ENCODE peak calls at places on chromosomes 2 and 18, in five cellular contexts. N, K, E, X and L are unnamed samples.

GRCh38 chr2:237733677-237734300 is 64.8 kb upstream of the RBM44 start:
- DNase-seq in N (peak; percentile 21), E (no peak), K (no peak), X (no peak), L (no peak)

GRCh38 chr2:74497777-74498499 is 1.5 kb downstream of the LBX2 start:
- DNase-seq in E (no peak), X (no peak), N (no peak), K (no peak), L (no peak)

GRCh38 chr18:48607049-48607984 is 68.5 kb downstream of the CTIF start:
- DNase-seq in N (peak; percentile 94), X (no peak), K (peak; percentile 90), E (no peak), L (peak; percentile 94)

GRCh38 chr2:153071090-153071489 is 352.7 kb downstream of the ARL6IP6 start:
- DNase-seq in N (no peak), K (no peak), X (no peak), E (no peak), L (no peak)

GRCh38 chr18:26493021-26493420 is 55.3 kb downstream of the KCTD1 start:
- DNase-seq in E (no peak), N (no peak), X (no peak), K (peak; percentile 23), L (no peak)

GRCh38 chr2:42566837-42567251 is 1.6 kb upstream of the MTA3 start:
- DNase-seq in N (peak; percentile 27), E (peak; percentile 88), K (no peak), X (no peak), L (peak; percentile 16)

GRCh38 chr2:43057026-43057741 is 169.2 kb downstream of the ZFP36L2 start:
- DNase-seq in X (no peak), K (no peak), N (no peak), E (no peak), L (no peak)

GRCh38 chr2:74562126-74562775 is 7.7 kb downstream of the DOK1 start:
- DNase-seq in K (no peak), N (no peak), E (no peak), X (no peak), L (no peak)

GRCh38 chr2:240893363-240893828 is 2.6 kb downstream of the MAB21L4 start:
- DNase-seq in E (peak; percentile 26), N (peak; percentile 60), X (no peak), K (peak; percentile 36), L (no peak)

GRCh38 chr2:126656311-126657145 is 570 bp downstream of the GYPC start:
- DNase-seq in K (peak; percentile 31), N (peak; percentile 51), E (peak; percentile 52), X (no peak), L (peak; percentile 44)

GRCh38 chr2:86700705-86701104 is 19.4 kb upstream of the RMND5A start:
- DNase-seq in K (peak; percentile 4), N (peak; percentile 2), E (no peak), X (no peak), L (peak; percentile 8)

GRCh38 chr18:78238404-78239089 is 741.1 kb upstream of the SALL3 start:
- DNase-seq in E (no peak), N (peak; percentile 1), K (no peak), X (no peak), L (no peak)

GRCh38 chr18:27185025-27185763 is at the start of gene CHST9:
- DNase-seq in N (no peak), E (no peak), X (no peak), K (no peak), L (no peak)

GRCh38 chr2:181949047-181949446 is 36.6 kb upstream of the PPP1R1C start:
- DNase-seq in K (peak; percentile 37), N (peak; percentile 70), E (no peak), X (no peak), L (peak; percentile 11)

GRCh38 chr18:2070636-2071035 is 500.7 kb downstream of the METTL4 start:
- DNase-seq in K (no peak), X (no peak), E (no peak), N (no peak), L (no peak)

GRCh38 chr2:121634354-121635307 is 14.6 kb downstream of the CLASP1 start:
- DNase-seq in K (peak; percentile 66), X (peak; percentile 54), E (no peak), N (peak; percentile 59), L (no peak)

GRCh38 chr2:65885266-65885665 is 452.9 kb upstream of the SPRED2 start:
- DNase-seq in X (no peak), N (no peak), K (no peak), E (no peak), L (no peak)

GRCh38 chr2:144183744-144184143 is 336.2 kb downstream of the ZEB2 start:
- DNase-seq in N (peak; percentile 15), K (peak; percentile 85), X (no peak), E (peak; percentile 55), L (peak; percentile 34)

GRCh38 chr2:162090109-162090508 is 16.1 kb upstream of the DPP4 start:
- DNase-seq in N (peak; percentile 55), E (no peak), X (no peak), K (peak; percentile 71), L (no peak)

GRCh38 chr2:197079832-197080555 is 153.5 kb upstream of the PGAP1 start:
- DNase-seq in N (peak; percentile 78), E (no peak), K (peak; percentile 58), X (no peak), L (no peak)

GRCh38 chr2:144524190-144524957 is 4.5 kb upstream of the ZEB2 start:
- DNase-seq in N (peak; percentile 20), X (no peak), K (no peak), E (peak; percentile 65), L (no peak)

GRCh38 chr18:63322908-63323634 is 3.5 kb upstream of the BCL2 start:
- DNase-seq in K (peak; percentile 73), N (peak; percentile 56), E (peak; percentile 66), X (peak; percentile 32), L (peak; percentile 88)

GRCh38 chr2:143171817-143172216 is 42.6 kb downstream of the ARHGAP15 start:
- DNase-seq in N (peak; percentile 16), K (peak; percentile 16), E (no peak), X (no peak), L (peak; percentile 27)

GRCh38 chr2:144510206-144510991 is 9.5 kb downstream of the ZEB2 start:
- DNase-seq in E (no peak), N (peak; percentile 93), K (peak; percentile 89), X (no peak), L (peak; percentile 88)

GRCh38 chr2:26970244-26970927 is at the start of gene MAPRE3:
- DNase-seq in K (peak; percentile 57), N (peak; percentile 69), X (peak; percentile 39), E (peak; percentile 19), L (peak; percentile 77)

GRCh38 chr2:239186516-239186915 is 214.3 kb downstream of the HDAC4 start:
- DNase-seq in E (no peak), N (no peak), X (no peak), K (no peak), L (no peak)

GRCh38 chr18:23719634-23720201 is 30.5 kb downstream of the LAMA3 start:
- DNase-seq in E (no peak), N (peak; percentile 98), X (peak; percentile 68), K (peak; percentile 98), L (peak; percentile 88)

GRCh38 chr18:23689031-23689615 is at the start of gene LAMA3:
- DNase-seq in X (no peak), E (no peak), K (peak; percentile 11), N (peak; percentile 36), L (peak; percentile 18)

GRCh38 chr2:101736861-101737291 is 39.4 kb downstream of the MAP4K4 start:
- DNase-seq in N (peak; percentile 77), K (peak; percentile 80), X (no peak), E (no peak), L (peak; percentile 85)

GRCh38 chr2:218897394-218898108 is 16.9 kb downstream of the WNT10A start:
- DNase-seq in X (no peak), E (no peak), K (no peak), N (no peak), L (no peak)

GRCh38 chr18:77067315-77068061 is 65.1 kb downstream of the MBP start:
- DNase-seq in X (peak; percentile 90), N (peak; percentile 96), K (peak; percentile 96), E (no peak), L (peak; percentile 98)

GRCh38 chr2:191783416-191783815 is 63.5 kb downstream of the CAVIN2 start:
- DNase-seq in N (peak; percentile 20), E (peak; percentile 1), X (no peak), K (no peak), L (no peak)

GRCh38 chr2:213188971-213189899 is 37.8 kb upstream of the IKZF2 start:
- DNase-seq in K (peak; percentile 52), N (peak; percentile 54), X (no peak), E (no peak), L (peak; percentile 66)

GRCh38 chr18:54303408-54303807 is 34.1 kb downstream of the POLI start:
- DNase-seq in K (no peak), X (no peak), E (no peak), N (no peak), L (no peak)

GRCh38 chr2:161373939-161374338 is 42.2 kb upstream of the TBR1 start:
- DNase-seq in E (no peak), N (peak; percentile 60), X (no peak), K (peak; percentile 34), L (peak; percentile 45)

GRCh38 chr2:97716695-97717617 is 3.6 kb downstream of the ZAP70 start:
- DNase-seq in N (no peak), X (no peak), K (no peak), E (no peak), L (no peak)

GRCh38 chr2:162582357-162582798 is 238.4 kb downstream of the GCA start:
- DNase-seq in N (peak; percentile 49), E (no peak), X (no peak), K (no peak), L (peak; percentile 48)

GRCh38 chr2:235191486-235191885 is 239.7 kb downstream of the SH3BP4 start:
- DNase-seq in N (no peak), E (no peak), K (no peak), X (no peak), L (no peak)

GRCh38 chr2:222318712-222319575 is 20.1 kb upstream of the PAX3 start:
- DNase-seq in E (peak; percentile 8), N (peak; percentile 34), K (no peak), X (no peak), L (peak; percentile 23)
- TF ChIP-seq CTCF in E (peak; percentile 16), N (no peak), K (peak; percentile 4), X (peak; percentile 55), L (peak; percentile 7)

GRCh38 chr18:13538630-13539029 is 187.7 kb downstream of the FAM210A start:
- DNase-seq in E (no peak), K (no peak), N (no peak), X (no peak), L (no peak)
- H3K4me3 ChIP-seq in E (no peak overlapping the region), K (no peak overlapping the region), N (no peak overlapping the region), X (no peak overlapping the region), L (no peak overlapping the region)

DNA sequence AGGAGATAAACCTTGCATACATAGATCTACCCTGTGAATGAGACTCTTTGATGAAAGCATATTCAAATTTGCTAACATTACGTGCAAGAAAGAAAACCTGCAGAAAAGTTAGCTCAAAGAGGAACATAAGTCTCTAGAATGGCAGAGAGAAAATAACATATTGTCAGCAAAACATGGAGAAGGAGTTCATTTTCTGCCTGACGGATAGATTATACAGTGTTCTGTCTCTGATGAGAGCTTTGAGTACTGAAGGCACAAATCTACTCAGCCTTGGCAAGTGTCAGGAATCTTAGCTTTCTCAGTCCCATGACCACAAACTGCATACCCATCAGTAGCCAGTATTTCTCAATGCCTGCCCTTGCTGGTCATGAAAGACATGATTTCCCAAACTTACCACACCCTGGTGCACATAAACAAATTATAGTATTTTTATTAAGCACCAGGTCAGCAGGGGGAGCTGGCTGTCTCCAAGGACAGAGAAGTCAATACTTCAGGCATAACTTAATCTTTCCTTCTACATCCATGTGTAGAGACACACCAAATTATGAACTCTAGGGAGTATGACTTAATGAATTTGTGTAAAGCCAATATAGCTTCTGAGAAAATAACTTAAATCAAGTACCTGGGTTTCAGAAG is 401.2 kb upstream of the SOX11 start:
- DNase-seq in E (peak; percentile 8), X (no peak), N (no peak), K (no peak), L (peak; percentile 72)
- TF ChIP-seq CTCF in E (peak; percentile 56), X (no peak), N (no peak), K (no peak), L (peak; percentile 43)

GRCh38 chr2:20561703-20562454 is 89.0 kb downstream of the HS1BP3 start:
- DNase-seq in N (peak; percentile 89), X (no peak), E (no peak), K (peak; percentile 81), L (peak; percentile 90)
- H3K4me3 ChIP-seq in N (no peak overlapping the region), X (no peak overlapping the region), E (no peak overlapping the region), K (no peak overlapping the region), L (no peak overlapping the region)